ENCODE peak calls at places on chromosomes 12 and 14, in six cellular contexts. One of them, this sample, is unnamed.

GRCh38 chr12:95124106-95124505 is 50.7 kb upstream of the NR2C1 start:
- DNase-seq in AG09309: no peak
- DNase-seq in A549: no peak
- DNase-seq in brain microvascular endothelial cell: no peak
- DNase-seq in NB4: no peak
- DNase-seq in sigmoid colon: no peak
- DNase-seq in this sample: no peak

GRCh38 chr14:106619618-106620017 is 1093.2 kb downstream of the TMEM121 start:
- DNase-seq in AG09309: no peak
- DNase-seq in brain microvascular endothelial cell: no peak
- DNase-seq in NB4: peak; percentile 32
- DNase-seq in A549: no peak
- DNase-seq in sigmoid colon: no peak
- DNase-seq in this sample: no peak

GRCh38 chr14:87013583-87013982 is 979.4 kb downstream of the GALC start:
- DNase-seq in brain microvascular endothelial cell: peak; percentile 2
- DNase-seq in NB4: no peak
- DNase-seq in AG09309: peak; percentile 46
- DNase-seq in A549: no peak
- DNase-seq in sigmoid colon: no peak
- DNase-seq in this sample: no peak

GRCh38 chr14:100526057-100526456 is 61.2 kb downstream of the BEGAIN start:
- DNase-seq in AG09309: no peak
- DNase-seq in NB4: no peak
- DNase-seq in sigmoid colon: peak; percentile 50
- DNase-seq in A549: no peak
- DNase-seq in brain microvascular endothelial cell: no peak
- DNase-seq in this sample: no peak

GRCh38 chr12:116213885-116214527 is 63.5 kb downstream of the MED13L start:
- DNase-seq in A549: no peak
- DNase-seq in AG09309: no peak
- DNase-seq in brain microvascular endothelial cell: no peak
- DNase-seq in NB4: no peak
- DNase-seq in sigmoid colon: no peak
- DNase-seq in this sample: no peak

GRCh38 chr12:130519-130918 is 64.0 kb downstream of the IQSEC3 start:
- DNase-seq in brain microvascular endothelial cell: no peak
- DNase-seq in NB4: no peak
- DNase-seq in sigmoid colon: no peak
- DNase-seq in AG09309: no peak
- DNase-seq in A549: no peak
- DNase-seq in this sample: no peak

GRCh38 chr14:90750701-90751100 is 65.5 kb downstream of the TTC7B start:
- DNase-seq in NB4: no peak
- DNase-seq in sigmoid colon: no peak
- DNase-seq in AG09309: no peak
- DNase-seq in A549: no peak
- DNase-seq in brain microvascular endothelial cell: no peak
- DNase-seq in this sample: no peak

GRCh38 chr14:105944632-105945610 is 418.5 kb downstream of the TMEM121 start:
- DNase-seq in NB4: peak; percentile 76
- DNase-seq in AG09309: no peak
- DNase-seq in sigmoid colon: peak; percentile 65
- DNase-seq in brain microvascular endothelial cell: no peak
- DNase-seq in A549: peak; percentile 38
- DNase-seq in this sample: peak; percentile 36

GRCh38 chr12:120822832-120823503 is 81.2 kb downstream of the SPPL3 start:
- DNase-seq in sigmoid colon: no peak
- DNase-seq in A549: no peak
- DNase-seq in AG09309: no peak
- DNase-seq in brain microvascular endothelial cell: no peak
- DNase-seq in NB4: no peak
- DNase-seq in this sample: no peak

GRCh38 chr14:55220230-55220629 is 28.8 kb upstream of the DLGAP5 start:
- DNase-seq in brain microvascular endothelial cell: no peak
- DNase-seq in AG09309: no peak
- DNase-seq in NB4: no peak
- DNase-seq in sigmoid colon: no peak
- DNase-seq in A549: no peak
- DNase-seq in this sample: no peak

GRCh38 chr12:56029666-56030293 is 8.9 kb downstream of the IKZF4 start:
- DNase-seq in brain microvascular endothelial cell: peak; percentile 43
- DNase-seq in A549: peak; percentile 78
- DNase-seq in NB4: peak; percentile 73
- DNase-seq in AG09309: peak; percentile 27
- DNase-seq in sigmoid colon: no peak
- DNase-seq in this sample: no peak

GRCh38 chr12:98425859-98426258 is 89.5 kb upstream of the TMPO start:
- DNase-seq in A549: no peak
- DNase-seq in NB4: no peak
- DNase-seq in AG09309: no peak
- DNase-seq in brain microvascular endothelial cell: no peak
- DNase-seq in sigmoid colon: no peak
- DNase-seq in this sample: no peak

GRCh38 chr12:121232163-121232562 is 22.2 kb downstream of the P2RX4 start:
- DNase-seq in A549: no peak
- DNase-seq in AG09309: no peak
- DNase-seq in NB4: no peak
- DNase-seq in sigmoid colon: no peak
- DNase-seq in brain microvascular endothelial cell: no peak
- DNase-seq in this sample: no peak

GRCh38 chr14:67335781-67336180 is 23.8 kb downstream of the ATP6V1D start:
- DNase-seq in AG09309: no peak
- DNase-seq in A549: peak; percentile 15
- DNase-seq in NB4: peak; percentile 44
- DNase-seq in sigmoid colon: no peak
- DNase-seq in brain microvascular endothelial cell: no peak
- DNase-seq in this sample: no peak

GRCh38 chr12:26290560-26290959 is 95.2 kb downstream of the SSPN start:
- DNase-seq in brain microvascular endothelial cell: no peak
- DNase-seq in A549: no peak
- DNase-seq in AG09309: no peak
- DNase-seq in NB4: no peak
- DNase-seq in sigmoid colon: no peak
- DNase-seq in this sample: no peak

GRCh38 chr14:64700290-64700689 is 3.9 kb upstream of the PLEKHG3 start:
- DNase-seq in A549: no peak
- DNase-seq in brain microvascular endothelial cell: no peak
- DNase-seq in NB4: no peak
- DNase-seq in sigmoid colon: peak; percentile 8
- DNase-seq in AG09309: no peak
- DNase-seq in this sample: no peak

GRCh38 chr12:31406345-31406744 is 80.4 kb upstream of the SINHCAF start:
- DNase-seq in brain microvascular endothelial cell: no peak
- DNase-seq in AG09309: no peak
- DNase-seq in sigmoid colon: no peak
- DNase-seq in A549: no peak
- DNase-seq in NB4: no peak
- DNase-seq in this sample: no peak

GRCh38 chr12:73964641-73965040 is 573.0 kb upstream of the ATXN7L3B start:
- DNase-seq in AG09309: no peak
- DNase-seq in sigmoid colon: no peak
- DNase-seq in A549: no peak
- DNase-seq in brain microvascular endothelial cell: no peak
- DNase-seq in NB4: no peak
- DNase-seq in this sample: peak; percentile 84

GRCh38 chr12:6323340-6323994 is 13.0 kb downstream of the PLEKHG6 start:
- DNase-seq in A549: peak; percentile 88
- DNase-seq in NB4: peak; percentile 90
- DNase-seq in AG09309: peak; percentile 85
- DNase-seq in brain microvascular endothelial cell: peak; percentile 92
- DNase-seq in sigmoid colon: peak; percentile 89
- DNase-seq in this sample: peak; percentile 67

GRCh38 chr12:46244273-46244672 is 24.6 kb downstream of the SLC38A1 start:
- DNase-seq in brain microvascular endothelial cell: no peak
- DNase-seq in NB4: no peak
- DNase-seq in A549: no peak
- DNase-seq in sigmoid colon: no peak
- DNase-seq in AG09309: no peak
- DNase-seq in this sample: no peak

GRCh38 chr14:37024166-37024565 is 148.2 kb downstream of the SLC25A21 start:
- DNase-seq in AG09309: no peak
- DNase-seq in NB4: no peak
- DNase-seq in A549: no peak
- DNase-seq in sigmoid colon: no peak
- DNase-seq in brain microvascular endothelial cell: no peak
- DNase-seq in this sample: no peak

GRCh38 chr12:11730299-11731041 is 81.0 kb downstream of the ETV6 start:
- DNase-seq in sigmoid colon: no peak
- DNase-seq in AG09309: no peak
- DNase-seq in NB4: no peak
- DNase-seq in brain microvascular endothelial cell: no peak
- DNase-seq in A549: no peak
- DNase-seq in this sample: peak; percentile 95

GRCh38 chr12:11732760-11733159 is 83.3 kb downstream of the ETV6 start:
- DNase-seq in AG09309: no peak
- DNase-seq in sigmoid colon: no peak
- DNase-seq in A549: no peak
- DNase-seq in brain microvascular endothelial cell: no peak
- DNase-seq in NB4: no peak
- DNase-seq in this sample: no peak

GRCh38 chr12:11731455-11731854 is 82.0 kb downstream of the ETV6 start:
- DNase-seq in A549: no peak
- DNase-seq in NB4: peak; percentile 37
- DNase-seq in brain microvascular endothelial cell: no peak
- DNase-seq in AG09309: no peak
- DNase-seq in sigmoid colon: no peak
- DNase-seq in this sample: no peak

GRCh38 chr12:11731042-11731357 is 81.5 kb downstream of the ETV6 start:
- DNase-seq in brain microvascular endothelial cell: no peak
- DNase-seq in NB4: no peak
- DNase-seq in AG09309: no peak
- DNase-seq in sigmoid colon: no peak
- DNase-seq in A549: no peak
- DNase-seq in this sample: no peak

DNA sequence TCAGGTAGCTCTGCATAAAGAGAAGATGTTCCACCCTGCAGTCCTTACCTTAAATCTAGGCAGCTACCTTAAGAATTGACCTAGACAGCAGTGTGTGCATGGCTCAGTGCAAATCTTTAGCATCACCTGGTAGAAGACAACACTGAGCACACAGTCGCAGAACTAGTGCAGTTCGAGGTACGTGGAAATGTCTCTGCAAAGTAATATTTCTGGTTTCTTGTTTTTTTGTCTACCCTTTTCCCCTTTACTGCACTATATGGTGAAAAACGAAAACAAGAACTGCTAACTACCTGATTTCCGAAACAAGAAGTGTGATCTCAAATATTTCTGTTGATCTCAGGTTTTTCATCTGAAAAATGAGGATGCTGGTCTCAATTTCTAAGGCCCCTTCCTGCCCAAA is 82.5 kb downstream of the ETV6 start:
- DNase-seq in NB4: no peak
- DNase-seq in brain microvascular endothelial cell: no peak
- DNase-seq in sigmoid colon: no peak
- DNase-seq in AG09309: no peak
- DNase-seq in A549: no peak
- DNase-seq in this sample: no peak
- H3K4me3 ChIP-seq in NB4: no peak overlapping the region
- H3K4me3 ChIP-seq in brain microvascular endothelial cell: no peak overlapping the region
- H3K4me3 ChIP-seq in sigmoid colon: no peak overlapping the region
- H3K4me3 ChIP-seq in AG09309: no peak overlapping the region
- H3K4me3 ChIP-seq in A549: no peak overlapping the region
- H3K4me3 ChIP-seq in this sample: no peak overlapping the region

GRCh38 chr12:119235352-119235751 is 56.6 kb downstream of the HSPB8 start:
- DNase-seq in brain microvascular endothelial cell: no peak
- DNase-seq in AG09309: no peak
- DNase-seq in NB4: no peak
- DNase-seq in A549: no peak
- DNase-seq in sigmoid colon: no peak
- DNase-seq in this sample: no peak
- TF ChIP-seq CTCF in brain microvascular endothelial cell: no peak
- TF ChIP-seq CTCF in AG09309: no peak
- TF ChIP-seq CTCF in NB4: peak; percentile 23
- TF ChIP-seq CTCF in A549: no peak
- TF ChIP-seq CTCF in sigmoid colon: peak; percentile 43
- TF ChIP-seq CTCF in this sample: peak; percentile 17

GRCh38 chr12:113097716-113098427 is 37.7 kb downstream of the RASAL1 start:
- DNase-seq in brain microvascular endothelial cell: no peak
- DNase-seq in NB4: no peak
- DNase-seq in AG09309: no peak
- DNase-seq in sigmoid colon: no peak
- DNase-seq in A549: no peak
- DNase-seq in this sample: no peak
- H3K4me3 ChIP-seq in brain microvascular endothelial cell: no peak overlapping the region
- H3K4me3 ChIP-seq in NB4: no peak overlapping the region
- H3K4me3 ChIP-seq in AG09309: no peak overlapping the region
- H3K4me3 ChIP-seq in sigmoid colon: no peak overlapping the region
- H3K4me3 ChIP-seq in A549: no peak overlapping the region
- H3K4me3 ChIP-seq in this sample: no peak overlapping the region

GRCh38 chr14:104073764-104074163 is 11.7 kb upstream of the ASPG start:
- DNase-seq in NB4: no peak
- DNase-seq in sigmoid colon: no peak
- DNase-seq in A549: no peak
- DNase-seq in brain microvascular endothelial cell: no peak
- DNase-seq in AG09309: no peak
- DNase-seq in this sample: no peak

GRCh38 chr14:104072586-104072985 is 12.9 kb upstream of the ASPG start:
- DNase-seq in sigmoid colon: no peak
- DNase-seq in brain microvascular endothelial cell: no peak
- DNase-seq in AG09309: no peak
- DNase-seq in A549: no peak
- DNase-seq in NB4: no peak
- DNase-seq in this sample: no peak

GRCh38 chr14:104076743-104077142 is 8.8 kb upstream of the ASPG start:
- DNase-seq in sigmoid colon: no peak
- DNase-seq in brain microvascular endothelial cell: no peak
- DNase-seq in AG09309: no peak
- DNase-seq in NB4: no peak
- DNase-seq in A549: no peak
- DNase-seq in this sample: no peak

GRCh38 chr14:104078031-104078455 is 7.5 kb upstream of the ASPG start:
- DNase-seq in A549: peak; percentile 93
- DNase-seq in sigmoid colon: peak; percentile 89
- DNase-seq in NB4: peak; percentile 86
- DNase-seq in brain microvascular endothelial cell: peak; percentile 78
- DNase-seq in AG09309: peak; percentile 54
- DNase-seq in this sample: peak; percentile 84

DNA sequence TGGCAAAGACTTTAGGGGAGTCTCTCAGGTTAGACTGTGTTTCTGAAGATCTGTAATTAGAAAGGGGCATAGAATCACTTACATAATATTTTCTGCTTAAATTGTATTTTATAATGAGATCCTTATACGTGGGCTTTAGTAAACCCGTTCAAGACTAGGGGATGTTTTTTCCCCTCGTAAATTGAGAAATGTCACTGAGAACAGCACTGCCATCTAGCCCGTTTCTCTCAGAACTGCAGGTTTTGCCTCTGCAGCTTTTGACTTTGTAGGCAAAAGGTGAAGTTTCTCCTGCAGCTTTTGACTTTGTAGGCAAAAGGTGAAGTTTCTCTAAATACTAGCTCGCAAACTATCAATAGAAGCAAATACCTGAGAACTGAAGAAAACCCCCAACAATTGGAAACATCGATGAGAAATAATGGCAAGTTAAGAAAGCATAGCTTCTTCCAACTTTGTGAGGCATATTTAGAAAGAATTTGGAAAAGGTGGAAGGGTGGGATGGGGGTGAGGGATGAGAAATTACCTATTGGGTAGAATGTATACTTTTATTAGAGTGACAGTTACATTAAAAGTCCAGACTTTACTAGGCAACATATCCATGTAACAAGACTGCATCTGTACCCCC is 9.9 kb upstream of the ASPG start:
- DNase-seq in AG09309: no peak
- DNase-seq in brain microvascular endothelial cell: no peak
- DNase-seq in A549: no peak
- DNase-seq in NB4: peak; percentile 28
- DNase-seq in sigmoid colon: no peak
- DNase-seq in this sample: no peak
- TF ChIP-seq CTCF in AG09309: peak; percentile 38
- TF ChIP-seq CTCF in brain microvascular endothelial cell: peak; percentile 60
- TF ChIP-seq CTCF in A549: peak; percentile 42
- TF ChIP-seq CTCF in NB4: peak; percentile 45
- TF ChIP-seq CTCF in sigmoid colon: no peak
- TF ChIP-seq CTCF in this sample: peak; percentile 63